ENCODE peak calls at places on chromosomes 1 and 21, in six cellular contexts. D is tibial nerve; E is activated naive CD4-positive, alpha-beta T cell; N is neural crest cell; L is left ventricle myocardium inferior; Z is IMR-90. O is an unnamed sample.

GRCh38 chr1:164780863-164781262 is 221.9 kb downstream of the PBX1 start:
- DNase-seq in D (no peak), E (no peak), L (peak), Z (peak), N (no peak), O (no peak)

GRCh38 chr1:87394462-87394861 is 65.8 kb downstream of the LMO4 start:
- DNase-seq in D (no peak), Z (no peak), L (no peak), E (no peak), N (no peak), O (no peak)

GRCh38 chr1:206949208-206949607 is 2.9 kb upstream of the PIGR start:
- DNase-seq in E (no peak), L (no peak), N (no peak), Z (no peak), D (no peak), O (no peak)

GRCh38 chr1:109441105-109441504 is 14.9 kb upstream of the PSMA5 start:
- DNase-seq in N (no peak), L (no peak), E (no peak), D (no peak), Z (peak), O (no peak)

GRCh38 chr1:2233468-2233867 is 5.3 kb downstream of the SKI start:
- DNase-seq in L (no peak), E (no peak), N (no peak), D (no peak), Z (no peak), O (no peak)

GRCh38 chr21:36120304-36120902 is 14.5 kb upstream of the CBR3 start:
- DNase-seq in N (no peak), D (no peak), L (peak), E (no peak), Z (peak), O (no peak)

GRCh38 chr1:182527680-182528079 is 61.4 kb downstream of the RNASEL start:
- DNase-seq in N (no peak), L (no peak), D (no peak), Z (no peak), E (no peak), O (no peak)

GRCh38 chr1:162612606-162613400 is 19.5 kb upstream of the DDR2 start:
- DNase-seq in L (peak), N (no peak), E (no peak), D (peak), Z (peak), O (no peak)

GRCh38 chr1:81174811-81175476 is 625.8 kb upstream of the ADGRL2 start:
- DNase-seq in N (no peak), Z (peak), E (no peak), D (no peak), L (no peak), O (no peak)

GRCh38 chr1:201480231-201481003 is 11.4 kb upstream of the PHLDA3 start:
- DNase-seq in D (peak), N (no peak), L (peak), E (peak), Z (no peak), O (no peak)

GRCh38 chr1:234893725-234894630 is 234.7 kb downstream of the TOMM20 start:
- DNase-seq in E (no peak), N (no peak), D (no peak), Z (peak), L (no peak), O (peak)

GRCh38 chr1:113991467-113991997 is 12.3 kb downstream of the OLFML3 start:
- DNase-seq in Z (no peak), N (no peak), D (no peak), L (no peak), E (no peak), O (no peak)